ENCODE peak calls at places on chromosomes 5 and 9, in six cellular contexts. T is fibroblast of pulmonary artery, D is thyroid gland, N is cardiac fibroblast, F is MM.1S, J is fibroblast of mammary gland. I is an unnamed sample.

GRCh38 chr9:83965350-83966208 is 14.4 kb downstream of the HNRNPK start:
- DNase-seq in T (peak; percentile 45), D (no peak), N (no peak), F (no peak), J (peak; percentile 45), I (no peak)

GRCh38 chr5:144191461-144191860 is 20.8 kb downstream of the KCTD16 start:
- DNase-seq in T (no peak), D (no peak), N (no peak), F (no peak), J (no peak), I (no peak)

GRCh38 chr9:135618866-135619598 is 20.3 kb downstream of the GLT6D1 start:
- DNase-seq in T (no peak), D (no peak), N (no peak), F (no peak), J (no peak), I (no peak)

GRCh38 chr5:177494356-177495195 is 2.8 kb downstream of the PDLIM7 start:
- DNase-seq in T (peak; percentile 90), D (peak; percentile 25), N (peak; percentile 97), F (no peak), J (peak; percentile 93), I (peak; percentile 86)

GRCh38 chr5:104903941-104904340 is 1341.4 kb upstream of the NUDT12 start:
- DNase-seq in T (no peak), D (no peak), N (no peak), F (no peak), J (no peak), I (no peak)

GRCh38 chr9:137083418-137084004 is 3.3 kb upstream of the MAN1B1 start:
- DNase-seq in T (peak; percentile 93), D (no peak), N (peak; percentile 94), F (no peak), J (peak; percentile 97), I (peak; percentile 80)

GRCh38 chr9:93585695-93586094 is 9.3 kb downstream of the PHF2 start:
- DNase-seq in T (no peak), D (no peak), N (no peak), F (no peak), J (no peak), I (no peak)

GRCh38 chr9:78777747-78778146 is 480.8 kb downstream of the PSAT1 start:
- DNase-seq in T (no peak), D (no peak), N (no peak), F (no peak), J (no peak), I (no peak)

GRCh38 chr5:130277002-130277401 is 372.7 kb downstream of the CHSY3 start:
- DNase-seq in T (no peak), D (no peak), N (no peak), F (no peak), J (no peak), I (no peak)

GRCh38 chr5:119270955-119271757 is 84.7 kb upstream of the TNFAIP8 start:
- DNase-seq in T (no peak), D (no peak), N (no peak), F (no peak), J (no peak), I (no peak)

GRCh38 chr9:124180557-124180956 is 77.2 kb upstream of the NEK6 start:
- DNase-seq in T (peak; percentile 62), D (peak; percentile 73), N (peak; percentile 50), F (no peak), J (peak; percentile 46), I (no peak)

GRCh38 chr5:177536386-177536785 is 18.0 kb downstream of the FAM193B start:
- DNase-seq in T (no peak), D (no peak), N (no peak), F (no peak), J (no peak), I (no peak)

GRCh38 chr5:84706678-84707641 is 322.3 kb upstream of the EDIL3 start:
- DNase-seq in T (no peak), D (no peak), N (no peak), F (peak; percentile 66), J (no peak), I (no peak)

GRCh38 chr5:106584268-106584667 is 1086.5 kb downstream of the EFNA5 start:
- DNase-seq in T (peak; percentile 4), D (no peak), N (peak; percentile 55), F (no peak), J (no peak), I (no peak)

GRCh38 chr9:36928670-36929349 is 105.3 kb downstream of the PAX5 start:
- DNase-seq in T (peak; percentile 74), D (no peak), N (peak; percentile 75), F (no peak), J (peak; percentile 78), I (no peak)

GRCh38 chr9:127686461-127687393 is 20.1 kb upstream of the CFAP157 start:
- DNase-seq in T (no peak), D (no peak), N (no peak), F (no peak), J (no peak), I (no peak)

GRCh38 chr5:152349683-152350526 is 55.2 kb downstream of the NMUR2 start:
- DNase-seq in T (peak; percentile 35), D (peak; percentile 83), N (peak; percentile 34), F (peak; percentile 55), J (peak; percentile 26), I (peak; percentile 39)

GRCh38 chr5:30392897-30393296 is 800.6 kb upstream of the CDH6 start:
- DNase-seq in T (no peak), D (no peak), N (no peak), F (peak; percentile 37), J (no peak), I (no peak)

GRCh38 chr5:113491022-113491421 is 2.8 kb upstream of the MCC start:
- DNase-seq in T (no peak), D (no peak), N (no peak), F (no peak), J (no peak), I (no peak)

GRCh38 chr5:149646564-149646963 is 65.3 kb downstream of the ARHGEF37 start:
- DNase-seq in T (peak; percentile 13), D (no peak), N (no peak), F (no peak), J (peak; percentile 20), I (no peak)

GRCh38 chr5:143402464-143403356 is 776 bp downstream of the NR3C1 start:
- DNase-seq in T (peak; percentile 54), D (peak; percentile 60), N (peak; percentile 65), F (peak; percentile 70), J (peak; percentile 37), I (peak; percentile 70)

GRCh38 chr9:112180387-112180881 is 5.3 kb upstream of the SUSD1 start:
- DNase-seq in T (no peak), D (no peak), N (no peak), F (no peak), J (no peak), I (no peak)

GRCh38 chr5:1762121-1762877 is 37.3 kb downstream of the MRPL36 start:
- DNase-seq in T (no peak), D (no peak), N (no peak), F (no peak), J (no peak), I (peak; percentile 39)

GRCh38 chr5:1763960-1764605 is 35.6 kb downstream of the MRPL36 start:
- DNase-seq in T (no peak), D (no peak), N (no peak), F (no peak), J (no peak), I (peak; percentile 47)

GRCh38 chr5:1764606-1764960 is 35.1 kb downstream of the MRPL36 start:
- DNase-seq in T (no peak), D (no peak), N (no peak), F (no peak), J (no peak), I (peak; percentile 50)

GRCh38 chr5:1762878-1763547 is 36.6 kb downstream of the MRPL36 start:
- DNase-seq in T (no peak), D (no peak), N (no peak), F (no peak), J (no peak), I (peak; percentile 63)

GRCh38 chr5:1763548-1763911 is 36.1 kb downstream of the MRPL36 start:
- DNase-seq in T (peak; percentile 83), D (no peak), N (peak; percentile 81), F (no peak), J (peak; percentile 76), I (peak; percentile 35)
- TF ChIP-seq CTCF in T (peak; percentile 95), D (peak; percentile 8), N (peak; percentile 87), F (peak; percentile 45), J (peak; percentile 94), I (peak; percentile 47)

DNA sequence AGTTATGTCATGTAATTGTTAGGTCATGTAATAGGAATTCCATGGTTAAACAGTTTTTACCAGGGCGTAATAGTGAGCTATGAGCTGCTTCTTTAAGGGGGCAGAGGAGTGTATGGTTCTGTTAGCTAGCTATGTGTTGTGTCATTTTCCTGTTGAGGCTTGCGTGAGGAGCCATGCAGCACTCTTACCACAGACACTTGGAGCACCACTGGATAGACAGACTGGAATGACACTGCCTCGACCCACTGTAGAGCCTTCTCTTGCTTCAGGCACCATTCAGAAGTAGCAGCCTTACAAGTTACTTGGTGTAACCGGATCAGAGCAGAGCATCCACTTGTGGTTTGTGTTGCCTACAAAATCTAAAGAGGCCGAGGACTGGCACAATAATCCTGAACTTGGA is 28.3 kb upstream of the STOM start:
- DNase-seq in T (peak; percentile 91), D (no peak), N (peak; percentile 98), F (no peak), J (peak; percentile 88), I (no peak)
- TF ChIP-seq CTCF in T (no peak), D (no peak), N (no peak), F (no peak), J (no peak), I (no peak)

GRCh38 chr5:141883948-141884318 is 5.7 kb upstream of the PCDH1 start:
- DNase-seq in T (no peak), D (no peak), N (no peak), F (no peak), J (no peak), I (no peak)

GRCh38 chr5:141889282-141889871 is 11.2 kb upstream of the PCDH1 start:
- DNase-seq in T (peak; percentile 37), D (no peak), N (peak; percentile 54), F (peak; percentile 45), J (peak; percentile 36), I (no peak)
- TF ChIP-seq CTCF in T (peak; percentile 52), D (no peak), N (peak; percentile 45), F (peak; percentile 63), J (peak; percentile 54), I (no peak)

GRCh38 chr5:154871732-154872131 is 13.3 kb downstream of the CNOT8 start:
- DNase-seq in T (no peak), D (no peak), N (no peak), F (no peak), J (no peak), I (no peak)

GRCh38 chr5:154866841-154867240 is 8.4 kb downstream of the CNOT8 start:
- DNase-seq in T (no peak), D (no peak), N (no peak), F (no peak), J (no peak), I (no peak)

GRCh38 chr5:154865466-154866184 is 7.2 kb downstream of the CNOT8 start:
- DNase-seq in T (peak; percentile 25), D (no peak), N (peak; percentile 19), F (no peak), J (no peak), I (no peak)

GRCh38 chr5:154873791-154874331 is 15.4 kb downstream of the CNOT8 start:
- DNase-seq in T (no peak), D (no peak), N (no peak), F (no peak), J (no peak), I (no peak)

DNA sequence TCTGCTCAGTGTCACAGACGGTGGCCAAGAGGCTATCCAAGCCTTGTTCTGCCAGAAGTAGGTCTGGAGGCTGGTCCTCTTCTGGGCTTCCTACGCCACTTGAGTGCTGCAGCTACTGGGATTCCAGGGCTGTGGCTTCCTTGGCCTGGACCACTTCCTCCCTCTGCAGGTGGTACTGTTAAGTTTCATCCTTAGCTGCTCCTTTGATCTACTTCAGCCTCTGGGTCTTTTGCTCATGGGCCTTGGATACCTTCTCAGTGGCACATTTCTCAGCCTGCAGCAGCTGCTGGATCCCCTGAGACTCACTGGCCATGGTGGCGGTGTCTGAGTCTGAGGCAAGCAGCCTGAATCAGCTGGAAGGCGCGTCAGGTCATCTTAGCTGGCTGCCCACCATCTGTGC is 10.3 kb downstream of the CNOT8 start:
- DNase-seq in T (no peak), D (peak; percentile 59), N (no peak), F (no peak), J (peak; percentile 25), I (no peak)
- TF ChIP-seq CTCF in T (no peak), D (peak; percentile 15), N (no peak), F (no peak), J (peak; percentile 18), I (no peak)

I was measured in left lung.